ENCODE peak calls at places on chromosome 14, in ten cellular contexts. One of them, this sample, is unnamed. For H3K4me1, the result is how much of the 10 kb centered on the place peaks cover.

GRCh38 chr14:54383811-54384210 is 13.0 kb upstream of the CDKN3 start:
- DNase-seq in Peyer's patch: no peak
- DNase-seq in HCT116: no peak
- DNase-seq in right lobe of liver: no peak
- DNase-seq in tibial artery: no peak
- DNase-seq in left ventricle myocardium inferior: no peak
- DNase-seq in suprapubic skin: no peak
- DNase-seq in ascending aorta: no peak
- DNase-seq in colonic mucosa: no peak
- DNase-seq in upper lobe of right lung: no peak
- DNase-seq in this sample: no peak

GRCh38 chr14:76870146-76870545 is 43.9 kb downstream of the LRRC74A start:
- DNase-seq in Peyer's patch: no peak
- DNase-seq in HCT116: no peak
- DNase-seq in right lobe of liver: no peak
- DNase-seq in tibial artery: no peak
- DNase-seq in left ventricle myocardium inferior: no peak
- DNase-seq in suprapubic skin: no peak
- DNase-seq in ascending aorta: no peak
- DNase-seq in colonic mucosa: no peak
- DNase-seq in upper lobe of right lung: no peak
- DNase-seq in this sample: no peak

GRCh38 chr14:91829511-91829910 is 37.8 kb downstream of the TC2N start:
- DNase-seq in Peyer's patch: no peak
- DNase-seq in HCT116: no peak
- DNase-seq in right lobe of liver: no peak
- DNase-seq in tibial artery: no peak
- DNase-seq in left ventricle myocardium inferior: no peak
- DNase-seq in suprapubic skin: no peak
- DNase-seq in ascending aorta: no peak
- DNase-seq in colonic mucosa: no peak
- DNase-seq in upper lobe of right lung: no peak
- DNase-seq in this sample: no peak

GRCh38 chr14:57845802-57846531 is 19.9 kb downstream of the SLC35F4 start:
- DNase-seq in Peyer's patch: no peak
- DNase-seq in HCT116: no peak
- DNase-seq in right lobe of liver: no peak
- DNase-seq in tibial artery: no peak
- DNase-seq in left ventricle myocardium inferior: no peak
- DNase-seq in suprapubic skin: no peak
- DNase-seq in ascending aorta: no peak
- DNase-seq in colonic mucosa: no peak
- DNase-seq in upper lobe of right lung: no peak
- DNase-seq in this sample: no peak

GRCh38 chr14:22556021-22556989 is 32.7 kb downstream of the DAD1 start:
- DNase-seq in Peyer's patch: peak
- DNase-seq in HCT116: no peak
- DNase-seq in right lobe of liver: peak
- DNase-seq in tibial artery: no peak
- DNase-seq in left ventricle myocardium inferior: no peak
- DNase-seq in suprapubic skin: peak
- DNase-seq in ascending aorta: peak
- DNase-seq in colonic mucosa: peak
- DNase-seq in upper lobe of right lung: peak
- DNase-seq in this sample: peak

GRCh38 chr14:101838476-101838875 is 77.0 kb downstream of the PPP2R5C start:
- DNase-seq in Peyer's patch: no peak
- DNase-seq in HCT116: no peak
- DNase-seq in right lobe of liver: no peak
- DNase-seq in tibial artery: no peak
- DNase-seq in left ventricle myocardium inferior: no peak
- DNase-seq in suprapubic skin: no peak
- DNase-seq in ascending aorta: no peak
- DNase-seq in colonic mucosa: no peak
- DNase-seq in upper lobe of right lung: no peak
- DNase-seq in this sample: no peak

GRCh38 chr14:89921896-89922548 is 32.5 kb downstream of the EFCAB11 start:
- DNase-seq in Peyer's patch: no peak
- DNase-seq in HCT116: no peak
- DNase-seq in right lobe of liver: no peak
- DNase-seq in tibial artery: no peak
- DNase-seq in left ventricle myocardium inferior: no peak
- DNase-seq in suprapubic skin: no peak
- DNase-seq in ascending aorta: no peak
- DNase-seq in colonic mucosa: no peak
- DNase-seq in upper lobe of right lung: no peak
- DNase-seq in this sample: peak

GRCh38 chr14:34297786-34298520 is 164.1 kb downstream of the SPTSSA start:
- DNase-seq in Peyer's patch: no peak
- DNase-seq in HCT116: no peak
- DNase-seq in right lobe of liver: no peak
- DNase-seq in tibial artery: no peak
- DNase-seq in left ventricle myocardium inferior: no peak
- DNase-seq in suprapubic skin: no peak
- DNase-seq in ascending aorta: no peak
- DNase-seq in colonic mucosa: no peak
- DNase-seq in upper lobe of right lung: no peak
- DNase-seq in this sample: peak

GRCh38 chr14:67133595-67134441 is 55.4 kb upstream of the GARIN2 start:
- DNase-seq in Peyer's patch: no peak
- DNase-seq in HCT116: no peak
- DNase-seq in right lobe of liver: no peak
- DNase-seq in tibial artery: no peak
- DNase-seq in left ventricle myocardium inferior: no peak
- DNase-seq in suprapubic skin: no peak
- DNase-seq in ascending aorta: no peak
- DNase-seq in colonic mucosa: no peak
- DNase-seq in upper lobe of right lung: no peak
- DNase-seq in this sample: no peak

GRCh38 chr14:22375321-22375930 is 213.6 kb downstream of the DAD1 start:
- DNase-seq in Peyer's patch: no peak
- DNase-seq in HCT116: peak
- DNase-seq in right lobe of liver: no peak
- DNase-seq in tibial artery: no peak
- DNase-seq in left ventricle myocardium inferior: no peak
- DNase-seq in suprapubic skin: no peak
- DNase-seq in ascending aorta: no peak
- DNase-seq in colonic mucosa: peak
- DNase-seq in upper lobe of right lung: no peak
- DNase-seq in this sample: no peak

GRCh38 chr14:22986508-22987054 is 4.2 kb upstream of the AJUBA start:
- DNase-seq in Peyer's patch: peak
- DNase-seq in HCT116: peak
- DNase-seq in right lobe of liver: peak
- DNase-seq in tibial artery: peak
- DNase-seq in left ventricle myocardium inferior: peak
- DNase-seq in suprapubic skin: peak
- DNase-seq in ascending aorta: peak
- DNase-seq in colonic mucosa: peak
- DNase-seq in upper lobe of right lung: peak
- DNase-seq in this sample: peak

GRCh38 chr14:101736071-101736470 is 25.4 kb upstream of the PPP2R5C start:
- DNase-seq in Peyer's patch: no peak
- DNase-seq in HCT116: no peak
- DNase-seq in right lobe of liver: no peak
- DNase-seq in tibial artery: no peak
- DNase-seq in left ventricle myocardium inferior: no peak
- DNase-seq in suprapubic skin: peak
- DNase-seq in ascending aorta: no peak
- DNase-seq in colonic mucosa: peak
- DNase-seq in upper lobe of right lung: no peak
- DNase-seq in this sample: no peak

GRCh38 chr14:29773990-29774389 is 153.7 kb downstream of the PRKD1 start:
- DNase-seq in Peyer's patch: no peak
- DNase-seq in HCT116: no peak
- DNase-seq in right lobe of liver: no peak
- DNase-seq in tibial artery: no peak
- DNase-seq in left ventricle myocardium inferior: no peak
- DNase-seq in suprapubic skin: no peak
- DNase-seq in ascending aorta: no peak
- DNase-seq in colonic mucosa: no peak
- DNase-seq in upper lobe of right lung: no peak
- DNase-seq in this sample: no peak

GRCh38 chr14:27727371-27727770 is 1039.2 kb upstream of the FOXG1 start:
- DNase-seq in Peyer's patch: no peak
- DNase-seq in HCT116: no peak
- DNase-seq in right lobe of liver: no peak
- DNase-seq in tibial artery: no peak
- DNase-seq in left ventricle myocardium inferior: no peak
- DNase-seq in suprapubic skin: no peak
- DNase-seq in ascending aorta: no peak
- DNase-seq in colonic mucosa: no peak
- DNase-seq in upper lobe of right lung: no peak
- DNase-seq in this sample: no peak

GRCh38 chr14:67620217-67620789 is 583 bp downstream of the ARG2 start:
- DNase-seq in Peyer's patch: peak
- DNase-seq in HCT116: no peak
- DNase-seq in right lobe of liver: peak
- DNase-seq in tibial artery: no peak
- DNase-seq in left ventricle myocardium inferior: no peak
- DNase-seq in suprapubic skin: no peak
- DNase-seq in ascending aorta: peak
- DNase-seq in colonic mucosa: peak
- DNase-seq in upper lobe of right lung: no peak
- DNase-seq in this sample: no peak

GRCh38 chr14:73239463-73240241 is 2.3 kb downstream of the PAPLN start:
- DNase-seq in Peyer's patch: peak
- DNase-seq in HCT116: no peak
- DNase-seq in right lobe of liver: no peak
- DNase-seq in tibial artery: peak
- DNase-seq in left ventricle myocardium inferior: peak
- DNase-seq in suprapubic skin: peak
- DNase-seq in ascending aorta: no peak
- DNase-seq in colonic mucosa: no peak
- DNase-seq in upper lobe of right lung: no peak
- DNase-seq in this sample: no peak
- TF ChIP-seq CTCF in Peyer's patch: no peak
- TF ChIP-seq CTCF in HCT116: no peak
- TF ChIP-seq CTCF in right lobe of liver: no peak
- TF ChIP-seq CTCF in tibial artery: no peak
- TF ChIP-seq CTCF in left ventricle myocardium inferior: no peak
- TF ChIP-seq CTCF in suprapubic skin: no peak
- TF ChIP-seq CTCF in ascending aorta: no peak
- TF ChIP-seq CTCF in colonic mucosa: no peak
- TF ChIP-seq CTCF in upper lobe of right lung: no peak
- TF ChIP-seq CTCF in this sample: no peak

DNA sequence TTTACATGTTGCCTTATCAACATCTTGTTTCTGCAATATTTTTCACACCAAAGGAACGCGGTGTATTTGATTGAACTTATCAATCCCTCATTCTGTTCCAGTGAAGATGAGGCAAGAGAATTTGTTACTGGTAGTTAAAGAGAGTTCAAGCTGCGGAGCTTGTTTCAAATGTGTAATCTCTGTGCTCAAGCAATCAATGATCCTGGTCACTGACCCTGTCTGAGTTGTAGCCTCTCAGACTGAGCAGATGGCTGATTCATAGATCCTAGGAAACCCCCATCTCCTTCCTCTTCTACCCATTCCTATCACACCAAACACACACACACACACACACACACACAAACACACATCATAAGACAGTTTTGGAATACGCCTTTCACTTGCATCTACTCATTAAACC is 236.1 kb upstream of the FLRT2 start:
- DNase-seq in Peyer's patch: no peak
- DNase-seq in HCT116: no peak
- DNase-seq in right lobe of liver: no peak
- DNase-seq in tibial artery: no peak
- DNase-seq in left ventricle myocardium inferior: no peak
- DNase-seq in suprapubic skin: no peak
- DNase-seq in ascending aorta: no peak
- DNase-seq in colonic mucosa: no peak
- DNase-seq in upper lobe of right lung: no peak
- DNase-seq in this sample: no peak
- H3K4me1 ChIP-seq in Peyer's patch: under half
- H3K4me1 ChIP-seq in HCT116: under half
- H3K4me1 ChIP-seq in right lobe of liver: under half
- H3K4me1 ChIP-seq in tibial artery: under half
- H3K4me1 ChIP-seq in left ventricle myocardium inferior: under half
- H3K4me1 ChIP-seq in suprapubic skin: under half
- H3K4me1 ChIP-seq in ascending aorta: under half
- H3K4me1 ChIP-seq in colonic mucosa: under half
- H3K4me1 ChIP-seq in upper lobe of right lung: under half
- H3K4me1 ChIP-seq in this sample: under half

DNA sequence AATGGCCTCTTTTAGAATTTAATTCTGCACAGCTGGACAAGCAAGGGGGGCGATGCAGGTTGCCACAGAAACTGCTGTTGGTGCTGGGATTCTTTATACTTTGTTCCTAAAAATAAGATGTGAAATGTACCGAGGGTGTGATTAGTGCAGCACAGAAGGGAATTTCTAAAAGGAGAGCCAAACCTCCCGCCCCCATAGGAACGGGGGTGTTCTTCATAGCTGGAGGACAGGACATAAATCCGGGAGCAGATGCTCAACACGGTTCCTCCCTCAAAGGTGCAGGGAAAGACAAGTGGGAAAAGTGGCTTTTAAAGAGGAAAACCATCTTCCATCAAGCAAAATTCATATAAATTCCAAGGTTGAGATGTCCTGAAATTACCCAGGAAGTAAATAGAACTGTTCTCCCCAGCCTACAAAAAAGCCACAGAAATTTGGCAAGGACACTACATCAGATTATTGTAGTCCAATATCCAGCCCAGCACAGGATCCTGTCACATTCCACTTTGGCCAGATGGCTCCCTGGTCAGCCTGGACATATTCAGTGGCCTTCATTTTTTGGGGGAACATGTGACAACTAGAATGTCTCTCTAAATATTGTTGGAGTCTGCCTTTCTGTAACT is 51.4 kb upstream of the TMX1 start:
- DNase-seq in Peyer's patch: no peak
- DNase-seq in HCT116: no peak
- DNase-seq in right lobe of liver: no peak
- DNase-seq in tibial artery: no peak
- DNase-seq in left ventricle myocardium inferior: no peak
- DNase-seq in suprapubic skin: no peak
- DNase-seq in ascending aorta: no peak
- DNase-seq in colonic mucosa: no peak
- DNase-seq in upper lobe of right lung: no peak
- DNase-seq in this sample: no peak
- TF ChIP-seq CTCF in Peyer's patch: no peak
- TF ChIP-seq CTCF in HCT116: no peak
- TF ChIP-seq CTCF in right lobe of liver: no peak
- TF ChIP-seq CTCF in tibial artery: no peak
- TF ChIP-seq CTCF in left ventricle myocardium inferior: no peak
- TF ChIP-seq CTCF in suprapubic skin: no peak
- TF ChIP-seq CTCF in ascending aorta: no peak
- TF ChIP-seq CTCF in colonic mucosa: no peak
- TF ChIP-seq CTCF in upper lobe of right lung: no peak
- TF ChIP-seq CTCF in this sample: no peak

DNA sequence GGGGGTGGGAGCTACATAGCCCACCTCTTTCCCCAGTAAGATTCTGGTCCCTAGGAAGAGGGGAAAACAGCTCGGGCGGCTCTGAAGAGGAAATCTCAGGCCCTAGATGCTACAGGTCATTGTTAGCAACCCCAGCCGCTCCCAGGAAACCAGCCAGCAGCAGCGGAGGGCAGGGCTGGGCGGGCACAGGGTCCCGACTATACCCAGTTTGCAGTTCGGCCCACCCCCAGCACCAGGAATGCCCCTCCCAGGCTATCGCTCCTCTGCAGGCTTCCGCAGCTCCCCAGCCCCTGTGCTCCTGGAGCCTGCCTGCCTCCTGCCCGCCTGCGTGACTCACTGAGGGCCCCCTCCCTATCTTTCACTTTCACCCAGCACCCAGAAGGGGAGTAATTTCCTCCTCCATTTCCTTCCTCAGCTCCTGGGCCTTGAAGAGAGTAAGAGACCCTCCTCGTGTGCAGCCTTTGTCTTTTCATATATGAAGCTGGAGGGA is 27.2 kb upstream of the PNMA1 start:
- DNase-seq in Peyer's patch: peak
- DNase-seq in HCT116: no peak
- DNase-seq in right lobe of liver: peak
- DNase-seq in tibial artery: peak
- DNase-seq in left ventricle myocardium inferior: peak
- DNase-seq in suprapubic skin: no peak
- DNase-seq in ascending aorta: peak
- DNase-seq in colonic mucosa: peak
- DNase-seq in upper lobe of right lung: peak
- DNase-seq in this sample: no peak
- H3K4me1 ChIP-seq in Peyer's patch: half or more
- H3K4me1 ChIP-seq in HCT116: half or more
- H3K4me1 ChIP-seq in right lobe of liver: under half
- H3K4me1 ChIP-seq in tibial artery: under half
- H3K4me1 ChIP-seq in left ventricle myocardium inferior: half or more
- H3K4me1 ChIP-seq in suprapubic skin: half or more
- H3K4me1 ChIP-seq in ascending aorta: half or more
- H3K4me1 ChIP-seq in colonic mucosa: half or more
- H3K4me1 ChIP-seq in upper lobe of right lung: half or more
- H3K4me1 ChIP-seq in this sample: half or more

This sample was measured in foreskin keratinocyte.